ENCODE peak calls at places on chromosomes 2 and 18, in eight cellular contexts. T, O, H, W, N, U, E and K are unnamed samples.
A peak's percentile ranks its signal among the peaks of the same experiment; 100 is the strongest.

GRCh38 chr2:156385242-156385641 is 50.9 kb upstream of the GPD2 start:
- DNase-seq in N (no peak), T (no peak), O (no peak), H (no peak), W (no peak), E (no peak), U (no peak), K (no peak)

GRCh38 chr18:54718436-54718773 is 109.9 kb upstream of the RAB27B start:
- DNase-seq in N (no peak), T (no peak), E (no peak), U (no peak), O (no peak), W (no peak), H (no peak), K (no peak)

GRCh38 chr2:23066701-23067100 is 318.3 kb upstream of the KLHL29 start:
- DNase-seq in U (no peak), E (no peak), W (no peak), H (no peak), T (no peak), O (no peak), N (no peak), K (no peak)

GRCh38 chr2:99598435-99598834 is 108.6 kb upstream of the REV1 start:
- DNase-seq in H (no peak), O (no peak), W (no peak), E (no peak), T (no peak), N (no peak), U (no peak), K (no peak)

GRCh38 chr2:10901565-10901964 is 10.2 kb upstream of the KCNF1 start:
- DNase-seq in E (no peak), N (no peak), T (no peak), U (no peak), O (no peak), H (no peak), W (no peak), K (no peak)

GRCh38 chr2:153043385-153043784 is 325.0 kb downstream of the ARL6IP6 start:
- DNase-seq in E (no peak), U (no peak), W (no peak), H (no peak), T (no peak), O (no peak), N (no peak), K (no peak)

GRCh38 chr2:192277494-192278109 is 82.9 kb upstream of the TMEFF2 start:
- DNase-seq in H (no peak), E (no peak), O (no peak), T (no peak), W (no peak), N (no peak), U (no peak), K (no peak)

GRCh38 chr2:191025155-191025554 is 11.2 kb upstream of the STAT1 start:
- DNase-seq in H (no peak), N (no peak), O (no peak), E (no peak), W (no peak), T (no peak), U (no peak), K (no peak)

GRCh38 chr18:53534695-53535094 is 689.8 kb downstream of the MBD2 start:
- DNase-seq in E (no peak), O (peak; percentile 11), H (no peak), T (peak; percentile 0), U (no peak), W (peak; percentile 30), N (no peak), K (no peak)

GRCh38 chr2:226733189-226733858 is 66.3 kb downstream of the IRS1 start:
- DNase-seq in U (no peak), H (no peak), E (no peak), N (no peak), T (no peak), W (no peak), O (peak; percentile 19), K (no peak)

GRCh38 chr2:241857572-241858121 is 1.0 kb downstream of the PDCD1 start:
- DNase-seq in E (no peak), H (no peak), W (no peak), U (no peak), O (no peak), T (no peak), N (no peak), K (no peak)

GRCh38 chr2:20291106-20291564 is 59.5 kb downstream of the PUM2 start:
- DNase-seq in H (no peak), U (peak; percentile 4), E (no peak), O (peak; percentile 73), N (peak; percentile 10), W (peak; percentile 22), T (peak; percentile 89), K (peak; percentile 3)

GRCh38 chr2:75079575-75079974 is 119.7 kb downstream of the TACR1 start:
- DNase-seq in U (no peak), W (no peak), T (peak; percentile 14), E (no peak), N (no peak), O (no peak), H (no peak), K (no peak)

GRCh38 chr2:120566331-120567035 is 169.2 kb upstream of the GLI2 start:
- DNase-seq in N (no peak), W (no peak), U (no peak), H (no peak), E (no peak), O (peak; percentile 2), T (no peak), K (no peak)

GRCh38 chr18:39751161-39751560 is 2185.6 kb upstream of the CELF4 start:
- DNase-seq in T (peak; percentile 47), N (no peak), E (no peak), O (no peak), U (no peak), H (no peak), W (no peak), K (no peak)

GRCh38 chr18:54608008-54608642 is 17.1 kb downstream of the DYNAP start:
- DNase-seq in W (no peak), E (no peak), N (no peak), H (no peak), O (no peak), T (peak; percentile 36), U (no peak), K (no peak)

GRCh38 chr2:234249006-234249405 is 198.5 kb downstream of the SPP2 start:
- DNase-seq in N (no peak), W (no peak), T (no peak), O (no peak), H (no peak), E (no peak), U (no peak), K (no peak)

GRCh38 chr2:44479127-44479887 is 117.6 kb downstream of the CAMKMT start:
- DNase-seq in U (peak; percentile 79), H (peak; percentile 17), T (peak; percentile 89), E (no peak), W (no peak), O (peak; percentile 83), N (peak; percentile 68), K (peak; percentile 45)

GRCh38 chr2:139746901-139747300 is 966.7 kb upstream of the NXPH2 start:
- DNase-seq in O (no peak), U (no peak), H (no peak), W (no peak), T (no peak), N (no peak), E (no peak), K (no peak)

GRCh38 chr2:18966131-18966530 is 376.8 kb upstream of the NT5C1B start:
- DNase-seq in O (no peak), U (no peak), E (no peak), N (no peak), T (peak; percentile 64), H (no peak), W (no peak), K (no peak)

GRCh38 chr18:35378206-35378795 is 1.2 kb upstream of the ZNF396 start:
- DNase-seq in E (no peak), T (peak; percentile 57), N (no peak), U (no peak), W (no peak), H (no peak), O (no peak), K (no peak)